ENCODE peak calls at places on chromosomes 1 and 21, in ten cellular contexts. W, S, Y, A, M, T, J, F, Q and I are unnamed samples.

GRCh38 chr1:110328274-110328673 is 10.9 kb upstream of the RBM15 start:
- DNase-seq in W (peak; percentile 36), S (peak; percentile 30), Y (no peak), A (no peak), M (no peak), T (no peak), J (no peak), F (no peak), Q (no peak), I (peak; percentile 27)

GRCh38 chr1:87968259-87968955 is 639.7 kb downstream of the LMO4 start:
- DNase-seq in W (peak; percentile 92), S (peak; percentile 91), Y (no peak), A (no peak), M (peak; percentile 21), T (peak; percentile 65), J (peak; percentile 81), F (peak; percentile 37), Q (peak; percentile 41), I (peak; percentile 91)

GRCh38 chr1:159817276-159818041 is 9.2 kb upstream of the SLAMF8 start:
- DNase-seq in W (peak; percentile 20), S (no peak), Y (no peak), A (no peak), M (no peak), T (peak; percentile 25), J (no peak), F (no peak), Q (no peak), I (peak; percentile 73)

GRCh38 chr1:171366099-171366498 is 52.1 kb downstream of the FMO4 start:
- DNase-seq in W (no peak), S (peak; percentile 80), Y (no peak), A (no peak), M (no peak), T (no peak), J (peak; percentile 57), F (no peak), Q (no peak), I (peak; percentile 27)

GRCh38 chr1:84078108-84078823 is 65.8 kb upstream of the PRKACB start:
- DNase-seq in W (peak; percentile 48), S (peak; percentile 44), Y (peak; percentile 14), A (peak; percentile 44), M (no peak), T (no peak), J (peak; percentile 38), F (no peak), Q (no peak), I (peak; percentile 44)

GRCh38 chr1:26373789-26374188 is 1.2 kb upstream of the ZNF683 start:
- DNase-seq in W (peak; percentile 66), S (no peak), Y (no peak), A (no peak), M (no peak), T (no peak), J (no peak), F (no peak), Q (no peak), I (no peak)

GRCh38 chr1:74235153-74235552 is at the start of gene TNNI3K:
- DNase-seq in W (no peak), S (no peak), Y (no peak), A (no peak), M (no peak), T (no peak), J (no peak), F (no peak), Q (no peak), I (no peak)

GRCh38 chr1:86849756-86850155 is 64.2 kb downstream of the SELENOF start:
- DNase-seq in W (no peak), S (no peak), Y (no peak), A (no peak), M (no peak), T (no peak), J (no peak), F (no peak), Q (no peak), I (no peak)

GRCh38 chr1:208192989-208193388 is 51.2 kb downstream of the PLXNA2 start:
- DNase-seq in W (no peak), S (peak; percentile 93), Y (no peak), A (no peak), M (no peak), T (no peak), J (peak; percentile 88), F (no peak), Q (no peak), I (peak; percentile 66)

GRCh38 chr1:182446033-182446669 is 3.8 kb upstream of the RGSL1 start:
- DNase-seq in W (peak; percentile 14), S (peak; percentile 70), Y (peak; percentile 33), A (peak; percentile 45), M (no peak), T (peak; percentile 34), J (peak; percentile 50), F (peak; percentile 2), Q (no peak), I (peak; percentile 65)

GRCh38 chr1:14994841-14995437 is 158.6 kb upstream of the TMEM51 start:
- DNase-seq in W (no peak), S (no peak), Y (no peak), A (no peak), M (no peak), T (no peak), J (no peak), F (no peak), Q (no peak), I (no peak)

GRCh38 chr1:186887198-186887597 is 58.4 kb downstream of the PLA2G4A start:
- DNase-seq in W (peak; percentile 63), S (no peak), Y (no peak), A (no peak), M (no peak), T (no peak), J (peak; percentile 11), F (no peak), Q (no peak), I (no peak)

GRCh38 chr1:166888710-166889109 is 12.6 kb upstream of the TADA1 start:
- DNase-seq in W (no peak), S (no peak), Y (no peak), A (no peak), M (no peak), T (no peak), J (no peak), F (no peak), Q (no peak), I (no peak)

GRCh38 chr1:228104526-228105251 is 1.6 kb upstream of the C1orf35 start:
- DNase-seq in W (peak; percentile 27), S (no peak), Y (no peak), A (no peak), M (no peak), T (no peak), J (no peak), F (no peak), Q (no peak), I (no peak)

GRCh38 chr1:174999926-175000696 is at the start of gene CACYBP:
- DNase-seq in W (peak; percentile 38), S (peak; percentile 41), Y (no peak), A (no peak), M (peak; percentile 55), T (peak; percentile 28), J (peak; percentile 45), F (no peak), Q (no peak), I (peak; percentile 34)
- TF ChIP-seq CTCF in W (no peak), S (no peak), Y (no peak), A (no peak), M (no peak), T (no peak), J (no peak), F (no peak), Q (no peak), I (no peak)

GRCh38 chr21:37551406-37552355 is 185.1 kb downstream of the DYRK1A start:
- DNase-seq in W (peak; percentile 18), S (peak; percentile 82), Y (no peak), A (no peak), M (peak; percentile 71), T (peak; percentile 5), J (peak; percentile 62), F (no peak), Q (no peak), I (peak; percentile 75)
- H3K4me3 ChIP-seq in W (no peak overlapping the region), S (no peak overlapping the region), Y (no peak overlapping the region), A (no peak overlapping the region), M (peak overlapping the region; percentile 20), T (no peak overlapping the region), J (no peak overlapping the region), F (no peak overlapping the region), Q (peak overlapping the region; percentile 31), I (no peak overlapping the region)

DNA sequence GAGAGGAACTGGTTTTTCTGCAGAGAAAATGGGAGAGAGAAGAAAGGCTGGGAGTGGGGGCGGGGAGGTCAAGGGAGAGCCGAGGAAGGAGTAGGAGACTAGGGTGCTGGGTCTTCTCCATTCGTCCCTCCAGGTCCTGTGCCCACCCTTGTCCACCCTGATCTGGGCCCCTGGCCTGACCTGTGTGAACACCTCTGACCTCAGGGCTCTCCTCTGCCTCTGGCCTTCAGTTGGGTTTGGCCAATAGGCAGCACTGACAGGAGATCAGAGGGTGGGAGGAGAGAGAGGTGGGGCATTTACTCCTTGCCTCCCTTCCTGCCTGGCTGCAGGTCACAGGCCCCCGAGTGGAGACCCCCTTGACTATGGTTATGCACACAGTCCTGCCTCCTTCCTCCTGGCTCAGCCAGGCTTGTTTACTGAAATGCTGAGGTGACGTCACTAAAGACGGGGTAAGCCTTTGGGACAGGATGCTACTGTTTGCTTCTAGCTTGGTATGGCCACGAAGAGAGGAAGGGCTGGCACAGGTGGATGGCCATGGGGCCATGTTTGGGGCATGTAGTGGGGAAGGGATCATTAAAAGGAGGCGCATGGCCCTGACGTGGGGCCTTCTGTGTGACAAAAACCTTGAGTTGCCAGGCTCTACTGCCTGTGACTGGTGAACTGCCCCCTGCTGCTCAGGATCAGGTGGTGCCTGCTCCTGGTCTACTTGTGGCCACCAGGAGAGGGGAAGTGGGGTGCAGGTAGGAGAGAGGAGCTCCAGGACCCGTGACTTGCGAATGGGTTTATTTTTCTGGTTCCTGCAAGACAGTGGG is 248.7 kb upstream of the CSF3R start:
- DNase-seq in W (no peak), S (no peak), Y (no peak), A (no peak), M (no peak), T (no peak), J (no peak), F (no peak), Q (no peak), I (no peak)
- TF ChIP-seq CTCF in W (no peak), S (no peak), Y (peak; percentile 18), A (peak; percentile 29), M (no peak), T (no peak), J (no peak), F (no peak), Q (no peak), I (no peak)

GRCh38 chr1:42313970-42314369 is 21.1 kb downstream of the FOXJ3 start:
- DNase-seq in W (no peak), S (no peak), Y (no peak), A (no peak), M (no peak), T (no peak), J (no peak), F (no peak), Q (no peak), I (no peak)

GRCh38 chr1:42312576-42313212 is 22.3 kb downstream of the FOXJ3 start:
- DNase-seq in W (no peak), S (no peak), Y (no peak), A (no peak), M (no peak), T (no peak), J (no peak), F (no peak), Q (no peak), I (no peak)

GRCh38 chr1:42317308-42317707 is 17.7 kb downstream of the FOXJ3 start:
- DNase-seq in W (no peak), S (no peak), Y (no peak), A (no peak), M (no peak), T (no peak), J (no peak), F (no peak), Q (no peak), I (no peak)

GRCh38 chr1:42316292-42316691 is 18.7 kb downstream of the FOXJ3 start:
- DNase-seq in W (peak; percentile 23), S (no peak), Y (no peak), A (no peak), M (no peak), T (no peak), J (peak; percentile 12), F (no peak), Q (no peak), I (no peak)

GRCh38 chr1:42315500-42315899 is 19.5 kb downstream of the FOXJ3 start:
- DNase-seq in W (no peak), S (no peak), Y (no peak), A (no peak), M (no peak), T (no peak), J (no peak), F (no peak), Q (no peak), I (no peak)
- H3K4me3 ChIP-seq in W (no peak overlapping the region), S (no peak overlapping the region), Y (no peak overlapping the region), A (no peak overlapping the region), M (no peak overlapping the region), T (no peak overlapping the region), J (no peak overlapping the region), F (no peak overlapping the region), Q (no peak overlapping the region), I (no peak overlapping the region)